ENCODE peak calls at places on chromosomes 5 and 9, in ten cellular contexts. N is activated T-helper 1 cell treated with Interleukin-2 at 50 U/mL for 16 hours; A is activated T-cell treated with anti-CD3 and anti-CD28 coated beads for 4 hours; P is amniotic stem cell; B is stimulated activated CD4-positive, alpha-beta T cell treated with anti-CD3 and anti-CD28 coated beads, Interleukin-1b, Interleukin-23, amount 100 ng/mL, for 24 hours; F is NCI-H2081; S is MCF 10A; L is T-cell; Z is amniotic epithelial cell; J is myocyte. D is an unnamed sample.

GRCh38 chr9:129598089-129598596 is 22.8 kb downstream of the C9orf50 start:
- DNase-seq in Z (no peak), P (no peak), J (no peak), S (no peak), F (no peak), N (no peak), L (no peak), A (no peak), B (no peak), D (no peak)

GRCh38 chr5:123483446-123484077 is 28.4 kb upstream of the CSNK1G3 start:
- DNase-seq in J (peak), S (no peak), A (no peak), N (no peak), B (no peak), P (no peak), F (no peak), Z (no peak), L (no peak), D (no peak)

GRCh38 chr9:72151099-72151498 is 1.9 kb downstream of the GDA start:
- DNase-seq in L (no peak), J (no peak), S (no peak), Z (no peak), F (no peak), N (no peak), A (no peak), B (no peak), P (no peak), D (no peak)

GRCh38 chr5:159353661-159354252 is 23.5 kb upstream of the IL12B start:
- DNase-seq in A (no peak), J (no peak), L (no peak), F (no peak), Z (no peak), P (no peak), N (no peak), B (no peak), S (no peak), D (no peak)

GRCh38 chr9:128894764-128895163 is 12.8 kb downstream of the LRRC8A start:
- DNase-seq in B (no peak), S (no peak), P (no peak), N (no peak), F (no peak), J (no peak), L (no peak), A (no peak), Z (no peak), D (no peak)

GRCh38 chr5:133932441-133933168 is 35.8 kb downstream of the C5orf15 start:
- DNase-seq in S (no peak), A (no peak), L (no peak), J (no peak), N (no peak), Z (no peak), F (no peak), P (no peak), B (no peak), D (no peak)

GRCh38 chr9:129606161-129607025 is 14.5 kb downstream of the C9orf50 start:
- DNase-seq in Z (no peak), S (no peak), N (no peak), F (no peak), J (peak), P (no peak), B (no peak), A (no peak), L (no peak), D (no peak)

GRCh38 chr5:103764403-103764802 is 201.8 kb upstream of the NUDT12 start:
- DNase-seq in B (no peak), J (no peak), P (no peak), Z (no peak), A (no peak), L (no peak), S (no peak), F (no peak), N (no peak), D (no peak)

GRCh38 chr5:16727937-16728336 is 111.1 kb upstream of the RETREG1 start:
- DNase-seq in A (no peak), J (peak), P (no peak), L (no peak), F (peak), N (no peak), B (no peak), S (no peak), Z (no peak), D (no peak)

GRCh38 chr9:16505159-16505558 is 365.3 kb downstream of the BNC2 start:
- DNase-seq in Z (peak), B (no peak), J (no peak), N (no peak), L (no peak), S (no peak), P (no peak), A (no peak), F (no peak), D (no peak)

GRCh38 chr5:56512314-56512996 is 279.3 kb upstream of the ANKRD55 start:
- DNase-seq in J (peak), L (no peak), S (no peak), F (no peak), N (no peak), Z (no peak), A (no peak), B (no peak), P (no peak), D (no peak)

GRCh38 chr9:123102380-123103113 is 69.1 kb downstream of the GPR21 start:
- DNase-seq in N (no peak), F (no peak), Z (no peak), P (no peak), B (no peak), L (no peak), A (no peak), S (peak), J (no peak), D (no peak)

GRCh38 chr9:89116064-89116817 is 62.4 kb downstream of the SHC3 start:
- DNase-seq in N (no peak), A (no peak), J (no peak), B (no peak), L (no peak), P (no peak), S (peak), F (no peak), Z (peak), D (no peak)

GRCh38 chr9:18208166-18209059 is 265.5 kb upstream of the ADAMTSL1 start:
- DNase-seq in N (no peak), J (peak), A (no peak), Z (peak), F (peak), L (no peak), B (no peak), S (peak), P (no peak), D (no peak)

GRCh38 chr9:94700445-94700844 is 26.1 kb upstream of the AOPEP start:
- DNase-seq in B (no peak), J (no peak), L (no peak), F (no peak), A (no peak), S (no peak), N (no peak), Z (peak), P (no peak), D (no peak)

GRCh38 chr5:6496207-6496584 is 47.5 kb downstream of the UBE2QL1 start:
- DNase-seq in S (no peak), F (no peak), Z (no peak), P (no peak), B (no peak), J (no peak), A (no peak), L (no peak), N (no peak), D (no peak)

GRCh38 chr5:113084402-113085083 is 107.9 kb downstream of the DCP2 start:
- DNase-seq in J (peak), N (no peak), B (no peak), S (no peak), P (no peak), F (no peak), L (no peak), A (no peak), Z (no peak), D (peak)

GRCh38 chr5:65927497-65928340 is 1.3 kb downstream of the ERBIN start:
- DNase-seq in P (peak), F (no peak), N (no peak), L (peak), S (peak), A (peak), J (peak), Z (peak), B (no peak), D (peak)

GRCh38 chr5:102678267-102679058 is 76.6 kb upstream of the PAM start:
- DNase-seq in J (no peak), P (no peak), F (no peak), L (no peak), N (no peak), Z (peak), B (no peak), S (peak), A (no peak), D (no peak)

GRCh38 chr9:130172161-130172857 is at the start of gene NCS1:
- DNase-seq in S (peak), Z (peak), P (peak), A (peak), N (peak), F (peak), B (peak), L (no peak), J (peak), D (peak)

GRCh38 chr9:38694676-38695075 is 25.3 kb downstream of the FAM240B start:
- DNase-seq in S (no peak), Z (no peak), L (no peak), P (no peak), J (no peak), F (no peak), A (no peak), N (no peak), B (no peak), D (no peak)

GRCh38 chr9:101999441-101999840 is 261.0 kb upstream of the GRIN3A start:
- DNase-seq in A (no peak), N (no peak), S (no peak), B (no peak), L (no peak), J (no peak), F (peak), Z (no peak), P (no peak), D (no peak)

GRCh38 chr5:173328896-173329369 is 719 bp upstream of the STC2 start:
- DNase-seq in S (peak), P (peak), F (no peak), B (no peak), N (no peak), L (no peak), J (peak), Z (peak), A (no peak), D (no peak)

GRCh38 chr5:170491479-170491878 is 12.3 kb upstream of the KCNIP1 start:
- DNase-seq in P (peak), Z (peak), L (no peak), N (no peak), A (no peak), F (no peak), S (peak), B (no peak), J (peak), D (no peak)

GRCh38 chr5:75050415-75050814 is 1.9 kb downstream of the GCNT4 start:
- DNase-seq in J (no peak), A (no peak), F (no peak), N (no peak), B (no peak), Z (peak), S (peak), L (no peak), P (no peak), D (no peak)

GRCh38 chr5:38757451-38758245 is 88.2 kb upstream of the OSMR start:
- DNase-seq in L (no peak), Z (peak), N (no peak), J (no peak), F (no peak), P (no peak), S (no peak), B (no peak), A (no peak), D (no peak)

GRCh38 chr9:72952914-72953313 is at the start of gene ALDH1A1:
- DNase-seq in A (no peak), N (no peak), J (peak), P (no peak), F (peak), B (no peak), L (no peak), Z (no peak), S (peak), D (no peak)

GRCh38 chr5:34620185-34620584 is 35.9 kb upstream of the RAI14 start:
- DNase-seq in Z (no peak), J (no peak), S (no peak), L (no peak), A (no peak), N (no peak), F (no peak), B (no peak), P (no peak), D (no peak)

GRCh38 chr5:119285070-119285916 is 70.5 kb upstream of the TNFAIP8 start:
- DNase-seq in A (no peak), S (no peak), L (no peak), B (no peak), F (no peak), N (no peak), P (no peak), J (peak), Z (peak), D (no peak)

GRCh38 chr5:160475864-160476438 is 54.3 kb downstream of the PTTG1 start:
- DNase-seq in B (no peak), P (no peak), L (no peak), F (peak), N (no peak), A (no peak), J (no peak), S (no peak), Z (no peak), D (no peak)

GRCh38 chr5:179266291-179267070 is 78.8 kb downstream of the ADAMTS2 start:
- DNase-seq in B (no peak), A (no peak), L (no peak), Z (peak), F (no peak), P (no peak), J (no peak), N (no peak), S (no peak), D (no peak)

GRCh38 chr5:179378116-179378440 is 32.8 kb upstream of the ADAMTS2 start:
- DNase-seq in Z (no peak), N (no peak), F (no peak), B (no peak), S (no peak), A (no peak), L (no peak), P (no peak), J (no peak), D (no peak)

D was measured in NCI-H2227 treated with DMSO at 0.1 percent for 48 hours.